ENCODE peak calls at places on chromosomes 7 and 10, in eight cellular contexts. I is CD8-positive, alpha-beta memory T cell; O is stimulated activated CD4-positive, alpha-beta T cell treated with anti-CD3 and anti-CD28 coated beads, Interleukin-4, amount 100 ng/mL, for 1 hour; K is T-helper 2 cell; T is SJSA1; X is ACHN; J is GM12892; Y is activated T-helper 1 cell treated with anti-CD3 and anti-CD28 coated beads, Interleukin-12 subunit alpha, Interleukin-12 subunit beta, Interleukin-2, Interleukin-4 antibody, amounts not matched to agents 30 ng/mL and 10 ng/mL and 1 ng/mL, durations not matched to agents 14 hours and 24 hours and 36 hours. P is an unnamed sample.

GRCh38 chr7:91128574-91129348 is 135.5 kb upstream of the FZD1 start:
- DNase-seq in I (no peak), O (no peak), K (no peak), T (no peak), X (no peak), J (no peak), Y (no peak), P (no peak)

GRCh38 chr7:80699030-80699638 is 60.7 kb downstream of the CD36 start:
- DNase-seq in I (peak), O (no peak), K (no peak), T (no peak), X (peak), J (no peak), Y (no peak), P (peak)

GRCh38 chr10:70916241-70916640 is 27.9 kb upstream of the PCBD1 start:
- DNase-seq in I (no peak), O (no peak), K (no peak), T (no peak), X (no peak), J (no peak), Y (no peak), P (no peak)

GRCh38 chr7:41685684-41686083 is 17.2 kb downstream of the INHBA start:
- DNase-seq in I (no peak), O (no peak), K (no peak), T (no peak), X (no peak), J (no peak), Y (no peak), P (no peak)

GRCh38 chr10:47241256-47241655 is 58.7 kb upstream of the GDF10 start:
- DNase-seq in I (no peak), O (no peak), K (no peak), T (no peak), X (no peak), J (no peak), Y (no peak), P (no peak)

GRCh38 chr7:27367179-27367929 is 124.8 kb downstream of the EVX1 start:
- DNase-seq in I (no peak), O (no peak), K (no peak), T (no peak), X (no peak), J (no peak), Y (no peak), P (no peak)

GRCh38 chr7:129989466-129989865 is 36.7 kb upstream of the UBE2H start:
- DNase-seq in I (peak), O (peak), K (no peak), T (no peak), X (no peak), J (no peak), Y (no peak), P (no peak)

GRCh38 chr10:125146791-125147604 is 13.4 kb downstream of the CTBP2 start:
- DNase-seq in I (no peak), O (no peak), K (no peak), T (peak), X (peak), J (no peak), Y (no peak), P (peak)

GRCh38 chr10:5545778-5546710 is 21.3 kb downstream of the CALML3 start:
- DNase-seq in I (no peak), O (no peak), K (no peak), T (peak), X (peak), J (no peak), Y (no peak), P (no peak)

GRCh38 chr7:99975782-99976521 is at the start of gene AZGP1:
- DNase-seq in I (no peak), O (no peak), K (no peak), T (no peak), X (no peak), J (no peak), Y (no peak), P (no peak)

GRCh38 chr10:10967029-10967428 is 50.6 kb upstream of the CELF2 start:
- DNase-seq in I (no peak), O (no peak), K (no peak), T (no peak), X (no peak), J (no peak), Y (no peak), P (no peak)

P was measured in immature natural killer cell.